ENCODE peak calls at places on chromosomes 2 and 18, in ten cellular contexts. One of them, this sample, is unnamed.
A peak's percentile ranks its signal among the peaks of the same experiment; 100 is the strongest.

GRCh38 chr18:67669993-67670671 is 153.6 kb upstream of the DSEL start:
- DNase-seq in adrenal gland: no peak
- DNase-seq in CD4-positive, alpha-beta T cell: no peak
- DNase-seq in endodermal cell: no peak
- DNase-seq in gastrocnemius medialis: no peak
- DNase-seq in AG09319: peak; percentile 96
- DNase-seq in cardiac fibroblast: peak; percentile 94
- DNase-seq in nephron progenitor cell: no peak
- DNase-seq in fibroblast of lung: peak; percentile 93
- DNase-seq in fibroblast of mammary gland: peak; percentile 96
- DNase-seq in this sample: no peak

GRCh38 chr2:72367530-72368225 is 220.0 kb upstream of the CYP26B1 start:
- DNase-seq in adrenal gland: peak; percentile 40
- DNase-seq in CD4-positive, alpha-beta T cell: no peak
- DNase-seq in endodermal cell: peak; percentile 71
- DNase-seq in gastrocnemius medialis: peak; percentile 83
- DNase-seq in AG09319: peak; percentile 95
- DNase-seq in cardiac fibroblast: peak; percentile 98
- DNase-seq in nephron progenitor cell: no peak
- DNase-seq in fibroblast of lung: peak; percentile 88
- DNase-seq in fibroblast of mammary gland: peak; percentile 91
- DNase-seq in this sample: peak; percentile 24

GRCh38 chr18:26869640-26870039 is 4.1 kb upstream of the AQP4 start:
- DNase-seq in adrenal gland: no peak
- DNase-seq in CD4-positive, alpha-beta T cell: no peak
- DNase-seq in endodermal cell: no peak
- DNase-seq in gastrocnemius medialis: no peak
- DNase-seq in AG09319: no peak
- DNase-seq in cardiac fibroblast: no peak
- DNase-seq in nephron progenitor cell: no peak
- DNase-seq in fibroblast of lung: no peak
- DNase-seq in fibroblast of mammary gland: no peak
- DNase-seq in this sample: no peak

GRCh38 chr2:1940660-1941059 is 196.3 kb upstream of the PXDN start:
- DNase-seq in adrenal gland: no peak
- DNase-seq in CD4-positive, alpha-beta T cell: no peak
- DNase-seq in endodermal cell: no peak
- DNase-seq in gastrocnemius medialis: no peak
- DNase-seq in AG09319: no peak
- DNase-seq in cardiac fibroblast: peak; percentile 1
- DNase-seq in nephron progenitor cell: no peak
- DNase-seq in fibroblast of lung: no peak
- DNase-seq in fibroblast of mammary gland: peak; percentile 1
- DNase-seq in this sample: no peak

GRCh38 chr2:74902281-74902860 is 56.1 kb upstream of the POLE4 start:
- DNase-seq in adrenal gland: no peak
- DNase-seq in CD4-positive, alpha-beta T cell: no peak
- DNase-seq in endodermal cell: peak; percentile 22
- DNase-seq in gastrocnemius medialis: no peak
- DNase-seq in AG09319: no peak
- DNase-seq in cardiac fibroblast: no peak
- DNase-seq in nephron progenitor cell: no peak
- DNase-seq in fibroblast of lung: no peak
- DNase-seq in fibroblast of mammary gland: no peak
- DNase-seq in this sample: no peak

GRCh38 chr2:110677080-110677479 is 783 bp downstream of the BUB1 start:
- DNase-seq in adrenal gland: no peak
- DNase-seq in CD4-positive, alpha-beta T cell: no peak
- DNase-seq in endodermal cell: no peak
- DNase-seq in gastrocnemius medialis: no peak
- DNase-seq in AG09319: no peak
- DNase-seq in cardiac fibroblast: peak; percentile 11
- DNase-seq in nephron progenitor cell: no peak
- DNase-seq in fibroblast of lung: no peak
- DNase-seq in fibroblast of mammary gland: no peak
- DNase-seq in this sample: no peak

GRCh38 chr2:144381716-144382115 is 138.2 kb downstream of the ZEB2 start:
- DNase-seq in adrenal gland: no peak
- DNase-seq in CD4-positive, alpha-beta T cell: no peak
- DNase-seq in endodermal cell: no peak
- DNase-seq in gastrocnemius medialis: no peak
- DNase-seq in AG09319: no peak
- DNase-seq in cardiac fibroblast: no peak
- DNase-seq in nephron progenitor cell: no peak
- DNase-seq in fibroblast of lung: no peak
- DNase-seq in fibroblast of mammary gland: no peak
- DNase-seq in this sample: no peak

GRCh38 chr2:8822218-8822617 is 15.2 kb downstream of the KIDINS220 start:
- DNase-seq in adrenal gland: peak; percentile 53
- DNase-seq in CD4-positive, alpha-beta T cell: no peak
- DNase-seq in endodermal cell: no peak
- DNase-seq in gastrocnemius medialis: peak; percentile 79
- DNase-seq in AG09319: no peak
- DNase-seq in cardiac fibroblast: peak; percentile 27
- DNase-seq in nephron progenitor cell: no peak
- DNase-seq in fibroblast of lung: peak; percentile 58
- DNase-seq in fibroblast of mammary gland: peak; percentile 36
- DNase-seq in this sample: no peak

GRCh38 chr2:8159966-8160603 is 521.8 kb upstream of the ID2 start:
- DNase-seq in adrenal gland: no peak
- DNase-seq in CD4-positive, alpha-beta T cell: no peak
- DNase-seq in endodermal cell: no peak
- DNase-seq in gastrocnemius medialis: no peak
- DNase-seq in AG09319: no peak
- DNase-seq in cardiac fibroblast: no peak
- DNase-seq in nephron progenitor cell: no peak
- DNase-seq in fibroblast of lung: no peak
- DNase-seq in fibroblast of mammary gland: no peak
- DNase-seq in this sample: no peak

GRCh38 chr2:68278169-68278568 is 25.8 kb upstream of the PPP3R1 start:
- DNase-seq in adrenal gland: no peak
- DNase-seq in CD4-positive, alpha-beta T cell: no peak
- DNase-seq in endodermal cell: no peak
- DNase-seq in gastrocnemius medialis: no peak
- DNase-seq in AG09319: no peak
- DNase-seq in cardiac fibroblast: no peak
- DNase-seq in nephron progenitor cell: no peak
- DNase-seq in fibroblast of lung: no peak
- DNase-seq in fibroblast of mammary gland: no peak
- DNase-seq in this sample: no peak

GRCh38 chr2:20490300-20491181 is 43.7 kb downstream of the RHOB start:
- DNase-seq in adrenal gland: peak; percentile 70
- DNase-seq in CD4-positive, alpha-beta T cell: no peak
- DNase-seq in endodermal cell: no peak
- DNase-seq in gastrocnemius medialis: peak; percentile 70
- DNase-seq in AG09319: no peak
- DNase-seq in cardiac fibroblast: peak; percentile 77
- DNase-seq in nephron progenitor cell: no peak
- DNase-seq in fibroblast of lung: peak; percentile 77
- DNase-seq in fibroblast of mammary gland: peak; percentile 97
- DNase-seq in this sample: no peak

GRCh38 chr2:119808516-119809147 is 48.9 kb downstream of the PTPN4 start:
- DNase-seq in adrenal gland: no peak
- DNase-seq in CD4-positive, alpha-beta T cell: no peak
- DNase-seq in endodermal cell: no peak
- DNase-seq in gastrocnemius medialis: no peak
- DNase-seq in AG09319: no peak
- DNase-seq in cardiac fibroblast: peak; percentile 51
- DNase-seq in nephron progenitor cell: no peak
- DNase-seq in fibroblast of lung: no peak
- DNase-seq in fibroblast of mammary gland: peak; percentile 24
- DNase-seq in this sample: no peak

GRCh38 chr2:83516503-83516902 is 942.6 kb downstream of the SUCLG1 start:
- DNase-seq in adrenal gland: no peak
- DNase-seq in CD4-positive, alpha-beta T cell: no peak
- DNase-seq in endodermal cell: peak; percentile 61
- DNase-seq in gastrocnemius medialis: no peak
- DNase-seq in AG09319: no peak
- DNase-seq in cardiac fibroblast: no peak
- DNase-seq in nephron progenitor cell: no peak
- DNase-seq in fibroblast of lung: no peak
- DNase-seq in fibroblast of mammary gland: no peak
- DNase-seq in this sample: no peak
- TF ChIP-seq CTCF in adrenal gland: no peak
- TF ChIP-seq CTCF in CD4-positive, alpha-beta T cell: no peak
- TF ChIP-seq CTCF in endodermal cell: peak; percentile 70
- TF ChIP-seq CTCF in gastrocnemius medialis: no peak
- TF ChIP-seq CTCF in AG09319: no peak
- TF ChIP-seq CTCF in cardiac fibroblast: no peak
- TF ChIP-seq CTCF in nephron progenitor cell: no peak
- TF ChIP-seq CTCF in fibroblast of lung: no peak
- TF ChIP-seq CTCF in fibroblast of mammary gland: no peak
- TF ChIP-seq CTCF in this sample: no peak

DNA sequence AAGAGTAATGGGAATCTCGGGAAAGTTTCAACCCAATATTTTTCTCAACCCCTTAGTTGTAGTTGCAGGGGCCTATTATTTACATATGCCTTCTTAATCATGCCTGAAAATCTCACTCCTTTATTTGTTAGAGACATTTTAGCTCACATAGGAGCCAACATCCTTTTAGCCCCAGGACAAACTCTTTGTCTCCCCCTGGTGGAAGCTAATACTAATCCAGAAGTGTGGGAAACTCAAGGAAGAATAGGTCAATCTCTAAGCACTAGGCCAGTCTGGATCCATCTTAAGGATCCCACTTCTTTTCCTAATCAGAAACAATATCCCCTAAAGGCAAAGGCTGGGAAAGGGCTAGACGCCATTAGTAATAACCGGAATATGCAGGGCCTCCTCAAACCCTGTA is 550.9 kb upstream of the PKDCC start:
- DNase-seq in adrenal gland: no peak
- DNase-seq in CD4-positive, alpha-beta T cell: no peak
- DNase-seq in endodermal cell: no peak
- DNase-seq in gastrocnemius medialis: no peak
- DNase-seq in AG09319: no peak
- DNase-seq in cardiac fibroblast: peak; percentile 13
- DNase-seq in nephron progenitor cell: no peak
- DNase-seq in fibroblast of lung: no peak
- DNase-seq in fibroblast of mammary gland: no peak
- DNase-seq in this sample: no peak
- TF ChIP-seq CTCF in adrenal gland: no peak
- TF ChIP-seq CTCF in CD4-positive, alpha-beta T cell: no peak
- TF ChIP-seq CTCF in endodermal cell: peak; percentile 46
- TF ChIP-seq CTCF in gastrocnemius medialis: no peak
- TF ChIP-seq CTCF in AG09319: no peak
- TF ChIP-seq CTCF in cardiac fibroblast: peak; percentile 41
- TF ChIP-seq CTCF in nephron progenitor cell: no peak
- TF ChIP-seq CTCF in fibroblast of lung: no peak
- TF ChIP-seq CTCF in fibroblast of mammary gland: peak; percentile 27
- TF ChIP-seq CTCF in this sample: peak; percentile 27

GRCh38 chr18:79796531-79797390 is 977 bp upstream of the KCNG2 start:
- DNase-seq in adrenal gland: no peak
- DNase-seq in CD4-positive, alpha-beta T cell: no peak
- DNase-seq in endodermal cell: no peak
- DNase-seq in gastrocnemius medialis: no peak
- DNase-seq in AG09319: no peak
- DNase-seq in cardiac fibroblast: peak; percentile 59
- DNase-seq in nephron progenitor cell: no peak
- DNase-seq in fibroblast of lung: peak; percentile 34
- DNase-seq in fibroblast of mammary gland: peak; percentile 31
- DNase-seq in this sample: peak; percentile 71

GRCh38 chr18:79798346-79798998 is 734 bp downstream of the KCNG2 start:
- DNase-seq in adrenal gland: no peak
- DNase-seq in CD4-positive, alpha-beta T cell: no peak
- DNase-seq in endodermal cell: peak; percentile 68
- DNase-seq in gastrocnemius medialis: no peak
- DNase-seq in AG09319: no peak
- DNase-seq in cardiac fibroblast: no peak
- DNase-seq in nephron progenitor cell: no peak
- DNase-seq in fibroblast of lung: no peak
- DNase-seq in fibroblast of mammary gland: no peak
- DNase-seq in this sample: no peak

GRCh38 chr18:79798999-79799370 is 1.2 kb downstream of the KCNG2 start:
- DNase-seq in adrenal gland: no peak
- DNase-seq in CD4-positive, alpha-beta T cell: no peak
- DNase-seq in endodermal cell: peak; percentile 70
- DNase-seq in gastrocnemius medialis: no peak
- DNase-seq in AG09319: no peak
- DNase-seq in cardiac fibroblast: peak; percentile 41
- DNase-seq in nephron progenitor cell: peak; percentile 29
- DNase-seq in fibroblast of lung: peak; percentile 24
- DNase-seq in fibroblast of mammary gland: no peak
- DNase-seq in this sample: peak; percentile 62

GRCh38 chr18:79796016-79796415 is 1.7 kb upstream of the KCNG2 start:
- DNase-seq in adrenal gland: no peak
- DNase-seq in CD4-positive, alpha-beta T cell: no peak
- DNase-seq in endodermal cell: no peak
- DNase-seq in gastrocnemius medialis: no peak
- DNase-seq in AG09319: no peak
- DNase-seq in cardiac fibroblast: peak; percentile 49
- DNase-seq in nephron progenitor cell: no peak
- DNase-seq in fibroblast of lung: no peak
- DNase-seq in fibroblast of mammary gland: peak; percentile 43
- DNase-seq in this sample: no peak

DNA sequence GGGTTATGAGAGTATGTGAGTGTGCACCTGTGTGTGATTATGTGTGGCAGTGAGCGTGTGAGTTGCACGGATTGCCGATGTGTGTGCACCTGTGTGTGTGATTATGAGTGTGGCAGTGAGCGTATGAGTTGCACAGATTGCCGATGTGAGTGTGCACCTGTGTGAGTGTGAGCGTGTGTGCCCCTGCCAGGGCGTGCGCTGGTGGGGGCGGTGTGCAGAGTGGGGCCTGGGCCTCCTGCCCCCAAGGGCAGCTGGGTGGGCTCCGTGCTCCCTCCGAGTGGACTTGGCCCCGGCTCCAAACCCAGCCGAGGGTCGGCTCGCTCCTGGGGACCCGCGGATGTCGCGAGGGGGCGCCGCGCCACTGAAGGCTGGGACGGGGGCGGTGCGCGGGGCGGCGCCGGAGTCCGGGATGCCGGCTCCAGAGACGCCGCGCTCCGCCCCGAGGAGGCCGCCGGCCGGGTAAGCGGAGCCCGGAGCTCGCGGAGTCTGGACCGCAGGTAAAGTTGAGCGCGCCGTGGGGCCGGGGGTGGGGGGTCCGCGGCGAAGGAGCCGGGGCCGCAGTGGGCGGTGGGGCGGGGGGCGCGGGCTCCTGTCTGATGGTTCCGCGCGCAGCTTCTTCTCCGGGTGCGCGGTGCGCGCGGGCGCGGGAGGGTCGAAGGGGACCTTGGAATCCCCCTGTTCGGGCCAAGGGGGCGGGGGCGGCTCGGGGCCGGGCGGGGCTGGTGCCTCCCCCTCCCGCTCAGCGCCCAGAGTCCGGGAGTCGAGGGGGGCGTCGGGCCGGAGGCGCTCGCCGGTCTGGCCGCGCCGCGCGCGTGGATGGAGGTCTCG is at the start of gene KCNG2:
- DNase-seq in adrenal gland: no peak
- DNase-seq in CD4-positive, alpha-beta T cell: no peak
- DNase-seq in endodermal cell: peak; percentile 83
- DNase-seq in gastrocnemius medialis: no peak
- DNase-seq in AG09319: no peak
- DNase-seq in cardiac fibroblast: peak; percentile 39
- DNase-seq in nephron progenitor cell: peak; percentile 80
- DNase-seq in fibroblast of lung: peak; percentile 33
- DNase-seq in fibroblast of mammary gland: peak; percentile 16
- DNase-seq in this sample: peak; percentile 77
- TF ChIP-seq CTCF in adrenal gland: no peak
- TF ChIP-seq CTCF in CD4-positive, alpha-beta T cell: no peak
- TF ChIP-seq CTCF in endodermal cell: peak; percentile 60
- TF ChIP-seq CTCF in gastrocnemius medialis: no peak
- TF ChIP-seq CTCF in AG09319: no peak
- TF ChIP-seq CTCF in cardiac fibroblast: no peak
- TF ChIP-seq CTCF in nephron progenitor cell: no peak
- TF ChIP-seq CTCF in fibroblast of lung: no peak
- TF ChIP-seq CTCF in fibroblast of mammary gland: no peak
- TF ChIP-seq CTCF in this sample: no peak

GRCh38 chr2:100285011-100285410 is 37.3 kb downstream of the LONRF2 start:
- DNase-seq in adrenal gland: no peak
- DNase-seq in CD4-positive, alpha-beta T cell: no peak
- DNase-seq in endodermal cell: no peak
- DNase-seq in gastrocnemius medialis: no peak
- DNase-seq in AG09319: no peak
- DNase-seq in cardiac fibroblast: no peak
- DNase-seq in nephron progenitor cell: no peak
- DNase-seq in fibroblast of lung: no peak
- DNase-seq in fibroblast of mammary gland: no peak
- DNase-seq in this sample: no peak
- TF ChIP-seq CTCF in adrenal gland: no peak
- TF ChIP-seq CTCF in CD4-positive, alpha-beta T cell: no peak
- TF ChIP-seq CTCF in endodermal cell: no peak
- TF ChIP-seq CTCF in gastrocnemius medialis: no peak
- TF ChIP-seq CTCF in AG09319: no peak
- TF ChIP-seq CTCF in cardiac fibroblast: no peak
- TF ChIP-seq CTCF in nephron progenitor cell: no peak
- TF ChIP-seq CTCF in fibroblast of lung: no peak
- TF ChIP-seq CTCF in fibroblast of mammary gland: no peak
- TF ChIP-seq CTCF in this sample: no peak